ENCODE peak calls at places on chromosomes 7 and 10, in nine cellular contexts. D, Y, L, X, S, T, G, K and W are unnamed samples.
A peak's percentile ranks its signal among the peaks of the same experiment; 100 is the strongest.

GRCh38 chr10:15585303-15585715 is 134.4 kb downstream of the ITGA8 start:
- DNase-seq in D (peak; percentile 7), Y (peak; percentile 87), L (peak; percentile 82), X (peak; percentile 87), S (peak; percentile 20), T (no peak), G (peak; percentile 27), K (peak; percentile 55), W (peak; percentile 72)

GRCh38 chr10:101012525-101013364 is 13.1 kb downstream of the LZTS2 start:
- DNase-seq in D (peak; percentile 87), Y (peak; percentile 96), L (peak; percentile 86), X (peak; percentile 84), S (peak; percentile 93), T (no peak), G (no peak), K (peak; percentile 98), W (peak; percentile 84)

GRCh38 chr7:37916673-37917660 is at the start of gene SFRP4:
- DNase-seq in D (peak; percentile 38), Y (peak; percentile 87), L (peak; percentile 66), X (peak; percentile 42), S (peak; percentile 12), T (no peak), G (no peak), K (peak; percentile 92), W (peak; percentile 69)

GRCh38 chr10:108230478-108231170 is 1066.1 kb upstream of the SORCS1 start:
- DNase-seq in D (no peak), Y (no peak), L (no peak), X (no peak), S (no peak), T (no peak), G (no peak), K (no peak), W (no peak)

GRCh38 chr7:44287488-44288380 is 37.7 kb downstream of the CAMK2B start:
- DNase-seq in D (no peak), Y (no peak), L (peak; percentile 11), X (no peak), S (no peak), T (no peak), G (no peak), K (no peak), W (peak; percentile 28)

GRCh38 chr7:138195207-138195606 is 118.9 kb downstream of the AKR1D1 start:
- DNase-seq in D (peak; percentile 23), Y (peak; percentile 2), L (no peak), X (no peak), S (no peak), T (no peak), G (no peak), K (no peak), W (no peak)

GRCh38 chr10:31754803-31755624 is 173.6 kb downstream of the ARHGAP12 start:
- DNase-seq in D (peak; percentile 19), Y (no peak), L (no peak), X (no peak), S (no peak), T (no peak), G (no peak), K (peak; percentile 61), W (peak; percentile 28)

GRCh38 chr7:32204361-32205018 is 134.3 kb upstream of the PDE1C start:
- DNase-seq in D (peak; percentile 65), Y (peak; percentile 98), L (peak; percentile 75), X (peak; percentile 69), S (peak; percentile 85), T (peak; percentile 87), G (no peak), K (peak; percentile 91), W (peak; percentile 62)

GRCh38 chr7:50153141-50153540 is 60.1 kb upstream of the ZPBP start:
- DNase-seq in D (no peak), Y (no peak), L (no peak), X (no peak), S (no peak), T (no peak), G (no peak), K (no peak), W (no peak)

GRCh38 chr7:47540387-47541093 is 41.4 kb downstream of the TNS3 start:
- DNase-seq in D (no peak), Y (no peak), L (no peak), X (no peak), S (no peak), T (no peak), G (no peak), K (no peak), W (no peak)

GRCh38 chr7:129739427-129739826 is 127.9 kb downstream of the NRF1 start:
- DNase-seq in D (peak; percentile 61), Y (peak; percentile 45), L (no peak), X (no peak), S (no peak), T (no peak), G (no peak), K (no peak), W (no peak)

GRCh38 chr7:11300231-11300630 is 326.6 kb downstream of the PHF14 start:
- DNase-seq in D (no peak), Y (no peak), L (no peak), X (no peak), S (no peak), T (no peak), G (no peak), K (no peak), W (no peak)

GRCh38 chr7:55065511-55066229 is 46.9 kb downstream of the EGFR start:
- DNase-seq in D (peak; percentile 86), Y (no peak), L (no peak), X (no peak), S (peak; percentile 79), T (no peak), G (no peak), K (peak; percentile 98), W (peak; percentile 64)

GRCh38 chr10:74681917-74682627 is 144.3 kb upstream of the KAT6B start:
- DNase-seq in D (no peak), Y (no peak), L (no peak), X (no peak), S (no peak), T (no peak), G (no peak), K (no peak), W (no peak)

GRCh38 chr10:33547976-33548375 is 213.5 kb upstream of the NRP1 start:
- DNase-seq in D (no peak), Y (no peak), L (no peak), X (no peak), S (no peak), T (no peak), G (no peak), K (no peak), W (peak; percentile 28)